ENCODE peak calls at places on chromosomes 1 and 21, in six cellular contexts. E is cardiac muscle cell, V is BE2C, T is Calu3, U is psoas muscle, O is BJ. H is an unnamed sample.

GRCh38 chr1:36203554-36204346 is 20.5 kb upstream of the THRAP3 start:
- DNase-seq in E (peak; percentile 32), V (no peak), T (no peak), U (peak; percentile 76), O (no peak), H (no peak)

GRCh38 chr1:12469493-12469892 is 148.5 kb downstream of the DHRS3 start:
- DNase-seq in E (no peak), V (peak; percentile 26), T (no peak), U (no peak), O (no peak), H (no peak)

GRCh38 chr1:234478152-234478480 is 863 bp downstream of the TARBP1 start:
- DNase-seq in E (peak; percentile 73), V (no peak), T (peak; percentile 85), U (peak; percentile 71), O (no peak), H (no peak)

GRCh38 chr1:30749691-30750583 is 7.6 kb downstream of the LAPTM5 start:
- DNase-seq in E (no peak), V (no peak), T (no peak), U (no peak), O (no peak), H (no peak)

GRCh38 chr1:173395762-173396161 is 81.4 kb upstream of the PRDX6 start:
- DNase-seq in E (no peak), V (no peak), T (no peak), U (no peak), O (no peak), H (no peak)

GRCh38 chr1:1212780-1213152 is 1.2 kb downstream of the TNFRSF4 start:
- DNase-seq in E (no peak), V (peak; percentile 14), T (no peak), U (peak; percentile 57), O (no peak), H (no peak)

GRCh38 chr1:5725406-5725805 is 266.8 kb downstream of the NPHP4 start:
- DNase-seq in E (no peak), V (no peak), T (no peak), U (no peak), O (no peak), H (no peak)

GRCh38 chr1:63004868-63005267 is 220.9 kb downstream of the ATG4C start:
- DNase-seq in E (peak; percentile 39), V (no peak), T (peak; percentile 44), U (no peak), O (no peak), H (no peak)

GRCh38 chr1:16076003-16076870 is 2.8 kb upstream of the FAM131C start:
- DNase-seq in E (no peak), V (peak; percentile 56), T (no peak), U (peak; percentile 67), O (peak; percentile 59), H (no peak)

GRCh38 chr1:219669042-219669441 is 56.1 kb upstream of the ZC3H11B start:
- DNase-seq in E (no peak), V (no peak), T (no peak), U (no peak), O (no peak), H (no peak)

GRCh38 chr1:43530483-43531452 is at the start of gene PTPRF:
- DNase-seq in E (peak; percentile 85), V (peak; percentile 60), T (peak; percentile 83), U (peak; percentile 62), O (no peak), H (peak; percentile 90)

GRCh38 chr1:213976665-213977485 is 10.9 kb upstream of the PROX1 start:
- DNase-seq in E (no peak), V (no peak), T (no peak), U (no peak), O (no peak), H (no peak)

GRCh38 chr1:159942700-159943640 is 2.4 kb downstream of the IGSF9 start:
- DNase-seq in E (no peak), V (no peak), T (no peak), U (no peak), O (no peak), H (no peak)

GRCh38 chr1:151436985-151437384 is 22.3 kb downstream of the POGZ start:
- DNase-seq in E (no peak), V (no peak), T (no peak), U (no peak), O (no peak), H (no peak)

GRCh38 chr21:17002628-17003027 is 510.2 kb upstream of the CXADR start:
- DNase-seq in E (no peak), V (no peak), T (no peak), U (no peak), O (no peak), H (no peak)

GRCh38 chr1:84078108-84078823 is 65.8 kb upstream of the PRKACB start:
- DNase-seq in E (peak; percentile 51), V (peak; percentile 14), T (no peak), U (no peak), O (no peak), H (no peak)

GRCh38 chr1:206000641-206001339 is 2.4 kb downstream of the RAB7B start:
- DNase-seq in E (no peak), V (no peak), T (no peak), U (no peak), O (no peak), H (no peak)

GRCh38 chr1:205595861-205596260 is 36.0 kb downstream of the ELK4 start:
- DNase-seq in E (no peak), V (no peak), T (no peak), U (no peak), O (no peak), H (peak; percentile 49)

GRCh38 chr1:156244712-156245111 is 2.7 kb downstream of the BGLAP start:
- DNase-seq in E (no peak), V (no peak), T (no peak), U (no peak), O (no peak), H (no peak)

GRCh38 chr1:118788372-118788955 is 199.7 kb downstream of the TBX15 start:
- DNase-seq in E (no peak), V (no peak), T (peak; percentile 2), U (no peak), O (no peak), H (no peak)

GRCh38 chr1:2982615-2983318 is 38.5 kb upstream of the ACTRT2 start:
- DNase-seq in E (no peak), V (no peak), T (no peak), U (no peak), O (no peak), H (no peak)

GRCh38 chr1:232854786-232855185 is 49.6 kb downstream of the MAP10 start:
- DNase-seq in E (no peak), V (no peak), T (no peak), U (no peak), O (no peak), H (no peak)

GRCh38 chr1:58249729-58250586 is 296.6 kb downstream of the OMA1 start:
- DNase-seq in E (peak; percentile 68), V (peak; percentile 35), T (no peak), U (no peak), O (no peak), H (no peak)

GRCh38 chr1:64183380-64183984 is 19.9 kb upstream of the UBE2U start:
- DNase-seq in E (no peak), V (peak; percentile 24), T (no peak), U (no peak), O (no peak), H (no peak)

GRCh38 chr1:55572878-55573734 is 357.9 kb upstream of the USP24 start:
- DNase-seq in E (no peak), V (no peak), T (peak; percentile 2), U (peak; percentile 40), O (no peak), H (no peak)

GRCh38 chr1:154839691-154840090 is 30.4 kb downstream of the KCNN3 start:
- DNase-seq in E (peak; percentile 62), V (peak; percentile 39), T (no peak), U (no peak), O (no peak), H (no peak)

GRCh38 chr1:59779949-59780348 is 34.8 kb upstream of the HOOK1 start:
- DNase-seq in E (no peak), V (no peak), T (peak; percentile 7), U (no peak), O (no peak), H (no peak)

GRCh38 chr1:172537827-172538391 is 5.0 kb downstream of the SUCO start:
- DNase-seq in E (no peak), V (no peak), T (no peak), U (no peak), O (no peak), H (no peak)

GRCh38 chr21:16345757-16346156 is 616.0 kb downstream of the USP25 start:
- DNase-seq in E (no peak), V (no peak), T (no peak), U (no peak), O (no peak), H (no peak)

GRCh38 chr1:109263597-109264378 is 14.4 kb downstream of the CELSR2 start:
- DNase-seq in E (peak; percentile 96), V (peak; percentile 90), T (peak; percentile 94), U (peak; percentile 84), O (no peak), H (peak; percentile 94)

GRCh38 chr1:150061632-150062101 is 5.9 kb upstream of the VPS45 start:
- DNase-seq in E (no peak), V (no peak), T (peak; percentile 8), U (no peak), O (peak; percentile 85), H (no peak)
- TF ChIP-seq CTCF in E (no peak), V (no peak), T (no peak), U (no peak), O (no peak), H (no peak)

GRCh38 chr21:26846036-26846931 is 1.1 kb upstream of the ADAMTS1 start:
- DNase-seq in E (peak; percentile 84), V (peak; percentile 76), T (peak; percentile 12), U (peak; percentile 88), O (no peak), H (no peak)
- TF ChIP-seq CTCF in E (no peak), V (no peak), T (no peak), U (peak; percentile 21), O (peak; percentile 46), H (no peak)

DNA sequence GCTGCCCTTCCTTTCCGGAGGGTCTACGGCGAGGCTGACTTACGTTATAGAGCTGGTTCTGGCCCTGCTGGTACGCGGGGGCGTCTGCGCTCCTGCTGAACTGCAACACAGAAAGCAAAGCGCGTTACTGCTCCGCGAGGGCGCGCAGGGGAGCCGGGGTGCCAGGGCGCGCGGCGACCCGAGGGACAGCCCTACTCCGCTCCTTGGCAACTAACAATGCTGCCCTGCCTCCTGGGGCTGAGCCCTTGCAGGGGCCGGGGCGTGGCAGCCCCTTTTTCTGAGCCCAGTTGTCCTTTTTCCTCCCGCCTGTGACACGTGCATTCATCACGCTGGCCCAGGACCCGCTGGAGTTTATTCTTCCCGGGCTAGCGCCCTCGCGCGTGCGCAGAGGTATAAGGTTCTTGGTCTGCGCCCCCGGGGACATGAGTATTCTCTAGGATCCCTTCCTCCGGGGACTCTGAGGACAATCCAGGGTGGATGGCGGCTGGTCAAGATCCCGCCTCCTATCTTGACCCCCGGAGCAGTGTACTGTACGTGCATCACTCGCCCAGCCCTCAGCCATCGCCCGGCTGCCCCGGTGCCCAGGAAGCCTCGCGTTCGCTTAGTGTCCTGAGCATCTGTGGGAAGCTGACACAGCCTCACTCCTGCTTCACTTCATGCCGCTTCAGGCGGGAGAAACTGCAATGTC is 78.9 kb downstream of the CD247 start:
- DNase-seq in E (peak; percentile 65), V (peak; percentile 77), T (peak; percentile 64), U (no peak), O (no peak), H (peak; percentile 71)
- TF ChIP-seq CTCF in E (peak; percentile 36), V (peak; percentile 40), T (no peak), U (peak; percentile 5), O (peak; percentile 35), H (peak; percentile 22)

DNA sequence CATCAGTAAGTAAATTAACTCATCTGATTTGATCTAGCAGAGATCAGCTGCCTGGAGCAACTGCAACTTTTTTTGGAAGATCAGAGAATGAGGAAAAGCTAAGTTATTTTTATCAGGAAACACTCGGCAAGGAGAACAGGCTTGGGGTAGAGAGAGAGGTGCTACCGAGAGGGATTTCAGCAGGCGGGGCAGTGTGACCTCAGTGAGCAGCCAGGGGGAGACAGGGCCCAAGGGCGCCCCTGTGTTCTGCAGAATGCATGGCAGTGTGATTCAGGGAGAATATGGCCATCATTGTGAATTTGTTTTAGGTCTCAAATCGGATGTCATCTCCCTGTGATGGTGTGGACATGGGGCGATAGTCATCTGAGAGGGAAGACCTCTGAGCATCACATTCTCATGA is 484.1 kb upstream of the VAMP3 start:
- DNase-seq in E (no peak), V (no peak), T (no peak), U (no peak), O (no peak), H (peak; percentile 63)
- TF ChIP-seq CTCF in E (no peak), V (no peak), T (no peak), U (no peak), O (no peak), H (no peak)